ENCODE peak calls at places on chromosomes 2 and 18, in six cellular contexts. C is right cardiac atrium, J is heart left ventricle, H is mesenchymal stem cell, L is endothelial cell of umbilical vein, B is tibial artery. T is an unnamed sample. For H3K4me1 and H3K9me3, the result is how much of the 10 kb centered on the place peaks cover.

GRCh38 chr2:240477916-240478315 is 42.5 kb downstream of the GPC1 start:
- DNase-seq in C (no peak), J (no peak), H (no peak), L (no peak), B (no peak), T (no peak)

GRCh38 chr2:157325786-157326185 is at the start of gene ERMN:
- DNase-seq in C (no peak), J (no peak), H (no peak), L (no peak), B (no peak), T (no peak)

GRCh38 chr2:240970104-240970503 is 28.3 kb upstream of the SNED1 start:
- DNase-seq in C (no peak), J (no peak), H (no peak), L (no peak), B (no peak), T (no peak)

GRCh38 chr2:120992791-120993555 is 257.3 kb downstream of the GLI2 start:
- DNase-seq in C (no peak), J (no peak), H (no peak), L (no peak), B (peak), T (no peak)

GRCh38 chr2:28359222-28360065 is 33.2 kb upstream of the FOSL2 start:
- DNase-seq in C (no peak), J (peak), H (peak), L (peak), B (no peak), T (peak)

GRCh38 chr2:33110461-33110860 is 163.7 kb downstream of the LTBP1 start:
- DNase-seq in C (no peak), J (no peak), H (peak), L (no peak), B (no peak), T (no peak)

GRCh38 chr18:32438173-32438572 is 32.5 kb downstream of the GAREM1 start:
- DNase-seq in C (peak), J (peak), H (no peak), L (no peak), B (no peak), T (no peak)

GRCh38 chr2:50368361-50368760 is 663.6 kb downstream of the NRXN1 start:
- DNase-seq in C (no peak), J (no peak), H (no peak), L (no peak), B (no peak), T (no peak)

GRCh38 chr2:240420206-240420899 is 15.1 kb upstream of the GPC1 start:
- DNase-seq in C (no peak), J (no peak), H (no peak), L (no peak), B (peak), T (no peak)

GRCh38 chr2:101151859-101152194 is 645 bp upstream of the TBC1D8 start:
- DNase-seq in C (peak), J (peak), H (peak), L (no peak), B (peak), T (no peak)

GRCh38 chr2:23626701-23627181 is 241.8 kb downstream of the KLHL29 start:
- DNase-seq in C (no peak), J (no peak), H (no peak), L (no peak), B (no peak), T (no peak)

GRCh38 chr2:202249521-202249850 is 11.1 kb upstream of the SUMO1 start:
- DNase-seq in C (no peak), J (no peak), H (peak), L (peak), B (no peak), T (no peak)

GRCh38 chr2:176781570-176782217 is 430.9 kb upstream of the HNRNPA3 start:
- DNase-seq in C (no peak), J (no peak), H (no peak), L (no peak), B (no peak), T (no peak)

GRCh38 chr2:71426721-71427120 is 26.6 kb upstream of the DYSF start:
- DNase-seq in C (no peak), J (no peak), H (no peak), L (no peak), B (no peak), T (no peak)

GRCh38 chr2:150081775-150082517 is 405.5 kb downstream of the RND3 start:
- DNase-seq in C (no peak), J (no peak), H (no peak), L (peak), B (no peak), T (no peak)

GRCh38 chr18:76977108-76977621 is 154.8 kb downstream of the ZNF236 start:
- DNase-seq in C (no peak), J (no peak), H (no peak), L (no peak), B (no peak), T (no peak)

GRCh38 chr2:62443886-62444285 is 62.1 kb downstream of the TMEM17 start:
- DNase-seq in C (no peak), J (no peak), H (no peak), L (no peak), B (no peak), T (no peak)

GRCh38 chr18:57698571-57699276 is 77.1 kb upstream of the NARS1 start:
- DNase-seq in C (no peak), J (no peak), H (peak), L (no peak), B (no peak), T (no peak)

GRCh38 chr2:67825476-67825875 is 237.3 kb downstream of the C1D start:
- DNase-seq in C (no peak), J (no peak), H (peak), L (peak), B (no peak), T (no peak)

GRCh38 chr2:4272261-4272858 is 569.0 kb downstream of the DCDC2C start:
- DNase-seq in C (no peak), J (no peak), H (no peak), L (no peak), B (no peak), T (no peak)

GRCh38 chr18:48914581-48915251 is 36.0 kb downstream of the SMAD7 start:
- DNase-seq in C (no peak), J (no peak), H (no peak), L (no peak), B (no peak), T (no peak)

GRCh38 chr2:8442833-8443486 is 238.9 kb upstream of the ID2 start:
- DNase-seq in C (no peak), J (no peak), H (no peak), L (no peak), B (no peak), T (no peak)

GRCh38 chr2:127172306-127172705 is 47.8 kb downstream of the CYP27C1 start:
- DNase-seq in C (no peak), J (no peak), H (no peak), L (no peak), B (no peak), T (no peak)

GRCh38 chr18:75003089-75003488 is 205.8 kb downstream of the PTGR3 start:
- DNase-seq in C (no peak), J (no peak), H (peak), L (peak), B (no peak), T (no peak)

GRCh38 chr2:70850905-70851304 is 15.3 kb upstream of the CD207 start:
- DNase-seq in C (no peak), J (no peak), H (no peak), L (no peak), B (no peak), T (no peak)

GRCh38 chr2:239375278-239376061 is 25.4 kb downstream of the HDAC4 start:
- DNase-seq in C (no peak), J (peak), H (no peak), L (no peak), B (no peak), T (no peak)

GRCh38 chr2:218710334-218710686 is 325 bp upstream of the TTLL4 start:
- DNase-seq in C (no peak), J (no peak), H (no peak), L (no peak), B (no peak), T (no peak)

GRCh38 chr2:24164416-24164973 is 10.4 kb upstream of the FAM228A start:
- DNase-seq in C (no peak), J (no peak), H (peak), L (no peak), B (no peak), T (no peak)

GRCh38 chr2:98936917-98937351 is 909 bp upstream of the CRACDL start:
- DNase-seq in C (no peak), J (no peak), H (no peak), L (no peak), B (no peak), T (no peak)

GRCh38 chr2:170740660-170741059 is 25.5 kb downstream of the SP5 start:
- DNase-seq in C (no peak), J (no peak), H (no peak), L (no peak), B (no peak), T (no peak)

GRCh38 chr2:183037660-183038340 is 457 bp downstream of the NCKAP1 start:
- DNase-seq in C (peak), J (peak), H (no peak), L (no peak), B (peak), T (peak)

GRCh38 chr2:52881606-52882005 is 886.0 kb upstream of the CHAC2 start:
- DNase-seq in C (no peak), J (no peak), H (peak), L (no peak), B (no peak), T (no peak)

GRCh38 chr18:25113081-25113480 is 238.9 kb downstream of the ZNF521 start:
- DNase-seq in C (no peak), J (no peak), H (peak), L (no peak), B (no peak), T (no peak)

GRCh38 chr2:127508621-127509034 is 17.7 kb downstream of the IWS1 start:
- DNase-seq in C (peak), J (peak), H (peak), L (peak), B (peak), T (peak)

GRCh38 chr2:53403836-53404413 is 363.7 kb upstream of the CHAC2 start:
- DNase-seq in C (no peak), J (no peak), H (peak), L (no peak), B (no peak), T (no peak)

GRCh38 chr2:111923271-111923670 is 24.9 kb downstream of the MERTK start:
- DNase-seq in C (no peak), J (no peak), H (no peak), L (no peak), B (no peak), T (no peak)

GRCh38 chr18:12406376-12407111 is 1.2 kb upstream of the PRELID3A start:
- DNase-seq in C (no peak), J (no peak), H (no peak), L (no peak), B (no peak), T (no peak)

GRCh38 chr2:23578964-23579671 is 194.1 kb downstream of the KLHL29 start:
- DNase-seq in C (no peak), J (no peak), H (no peak), L (peak), B (no peak), T (no peak)

GRCh38 chr18:3256693-3257626 is 5.0 kb upstream of the MYL12B start:
- DNase-seq in C (no peak), J (no peak), H (peak), L (peak), B (no peak), T (no peak)

GRCh38 chr2:47073217-47073616 is 81.9 kb downstream of the STPG4 start:
- DNase-seq in C (no peak), J (no peak), H (no peak), L (no peak), B (no peak), T (no peak)
- H3K4me1 ChIP-seq in C (under half), J (half or more), H (half or more), L (half or more), B (half or more), T (half or more)

GRCh38 chr2:174553811-174554493 is 43.7 kb downstream of the WIPF1 start:
- DNase-seq in C (no peak), J (no peak), H (no peak), L (no peak), B (no peak), T (no peak)
- H3K27ac ChIP-seq in C (no peak), J (no peak), H (no peak), L (no peak), B (no peak), T (no peak)

DNA sequence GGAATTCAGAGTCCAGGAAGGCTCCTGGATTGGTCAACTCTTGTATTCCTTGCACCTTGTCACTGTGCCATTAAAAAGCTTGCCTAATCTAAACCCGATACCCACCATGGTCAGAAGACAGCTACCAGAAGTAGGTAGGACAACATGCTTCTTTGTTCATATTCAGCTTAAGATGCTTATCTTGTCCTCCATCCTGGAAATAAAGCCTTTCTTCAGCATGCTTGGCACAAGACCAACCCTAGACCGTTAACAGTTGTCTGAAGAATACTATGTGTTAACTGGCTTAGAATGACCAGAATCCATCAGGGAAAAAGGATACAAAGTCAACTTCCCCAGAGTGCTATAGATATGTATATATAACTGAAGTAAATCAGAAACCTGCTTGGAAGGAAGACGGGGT is 194.0 kb downstream of the ZRANB3 start:
- DNase-seq in C (no peak), J (no peak), H (no peak), L (peak), B (no peak), T (no peak)
- H3K9me3 ChIP-seq in C (under half), J (under half), H (under half), L (under half), B (under half), T (under half)

GRCh38 chr2:64000630-64001381 is 18.4 kb downstream of the VPS54 start:
- DNase-seq in C (no peak), J (no peak), H (no peak), L (no peak), B (no peak), T (no peak)
- H3K4me1 ChIP-seq in C (under half), J (under half), H (under half), L (under half), B (under half), T (under half)

GRCh38 chr2:30689496-30690125 is 117.6 kb downstream of the CAPN13 start:
- DNase-seq in C (no peak), J (no peak), H (no peak), L (no peak), B (no peak), T (no peak)
- H3K27ac ChIP-seq in C (peak), J (peak), H (no peak), L (no peak), B (peak), T (peak)

DNA sequence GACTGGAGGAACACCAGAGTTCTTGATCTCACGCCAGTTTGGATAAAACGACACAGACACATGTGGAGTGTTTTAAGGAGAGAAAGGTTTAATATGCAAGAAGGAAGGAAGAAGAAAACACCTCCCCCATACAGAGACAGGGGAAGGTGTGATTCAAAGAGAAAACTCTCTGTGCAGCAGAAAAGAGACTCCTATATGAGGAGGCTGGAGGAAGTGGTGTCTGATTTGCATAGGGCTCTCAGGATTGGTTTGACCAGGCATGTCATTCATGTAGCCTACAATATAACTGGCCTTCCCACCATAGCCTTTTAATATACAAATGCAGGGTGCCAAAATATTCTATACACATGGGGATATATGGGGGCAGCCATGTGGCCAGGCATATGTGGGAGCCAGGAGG is 1386.5 kb downstream of the RPIA start:
- DNase-seq in C (no peak), J (no peak), H (no peak), L (no peak), B (no peak), T (no peak)
- H3K9me3 ChIP-seq in C (under half), J (under half), H (under half), L (under half), B (under half), T (under half)

GRCh38 chr2:26768759-26769500 is 4.8 kb downstream of the SLC35F6 start:
- DNase-seq in C (peak), J (peak), H (peak), L (peak), B (peak), T (peak)
- H3K4me1 ChIP-seq in C (under half), J (half or more), H (half or more), L (under half), B (half or more), T (under half)

DNA sequence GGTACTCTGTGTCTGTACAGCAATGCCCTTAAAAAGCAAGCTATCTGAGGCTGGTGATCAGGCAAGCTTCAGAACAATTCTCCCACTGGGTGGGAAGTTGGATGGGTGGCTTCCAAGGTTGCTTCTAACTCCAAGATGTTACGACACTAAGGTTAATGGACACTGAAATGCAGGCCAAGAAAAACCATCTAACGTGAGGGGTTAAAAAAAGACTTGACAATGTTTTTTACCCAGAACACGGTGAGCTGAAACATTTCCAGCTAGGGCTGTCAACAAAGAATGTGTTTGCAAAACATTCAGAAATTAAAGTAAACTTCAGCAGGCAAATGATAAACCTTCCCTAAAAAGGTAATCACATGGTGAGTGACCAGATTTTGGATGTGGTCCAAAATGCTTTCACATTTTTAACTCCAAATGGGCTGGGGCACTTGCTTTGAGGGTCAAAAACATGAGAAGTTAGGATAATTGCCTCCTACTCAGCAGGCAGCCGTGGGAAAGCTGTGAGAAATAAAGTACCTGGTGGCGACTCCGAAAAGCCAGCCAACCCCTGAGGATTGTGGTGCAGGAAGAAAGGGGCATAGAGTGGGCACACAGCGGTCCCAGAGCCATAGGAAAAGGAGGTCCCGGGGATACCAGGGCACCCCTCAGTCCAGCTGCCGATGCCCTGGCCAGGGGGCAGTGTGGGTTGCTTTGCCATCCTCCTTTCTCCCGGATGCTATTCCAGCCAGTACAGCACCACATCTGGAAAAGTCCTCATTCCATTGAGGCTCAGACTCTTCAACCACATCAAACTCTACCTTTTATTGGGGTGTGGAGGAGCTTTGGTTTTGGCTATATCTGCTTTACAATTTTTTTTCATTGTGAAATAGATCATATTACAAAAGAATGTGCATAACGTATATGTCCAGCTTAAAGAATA is 90.0 kb upstream of the ATL2 start:
- DNase-seq in C (no peak), J (no peak), H (peak), L (no peak), B (no peak), T (no peak)
- H3K27ac ChIP-seq in C (no peak), J (no peak), H (no peak), L (no peak), B (peak), T (no peak)

DNA sequence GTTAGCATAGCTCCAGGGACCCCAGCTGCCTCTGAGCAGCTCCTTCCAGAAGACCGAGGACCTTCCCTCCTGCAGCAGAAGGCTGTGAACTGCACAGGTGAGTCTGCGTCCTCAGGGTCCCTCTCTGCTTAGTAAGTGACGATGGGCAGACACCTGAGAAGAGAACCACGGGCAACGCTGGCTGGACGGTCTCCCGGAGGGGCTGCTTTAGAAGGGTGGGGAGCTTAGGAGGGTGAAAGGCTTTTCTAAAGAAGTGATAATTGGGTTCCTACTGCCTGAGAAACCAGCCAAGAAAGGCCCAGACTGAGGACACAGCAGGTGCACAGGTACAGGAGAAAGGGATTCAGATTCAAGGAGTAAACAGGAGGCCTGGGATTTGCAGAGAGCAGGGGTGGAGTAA is 276.6 kb upstream of the PXDN start:
- DNase-seq in C (no peak), J (no peak), H (no peak), L (no peak), B (no peak), T (no peak)
- H3K9me3 ChIP-seq in C (under half), J (under half), H (under half), L (under half), B (under half), T (under half)

GRCh38 chr2:75495862-75496261 is 64.9 kb downstream of the EVA1A start:
- DNase-seq in C (no peak), J (no peak), H (no peak), L (no peak), B (no peak), T (no peak)
- H3K4me1 ChIP-seq in C (under half), J (under half), H (under half), L (under half), B (under half), T (under half)

T was measured in lung.